ENCODE peak calls at places on chromosomes 2 and 18, in nine cellular contexts. A is astrocyte of the cerebellum; V is Kasumi-1; K is stimulated activated CD8-positive, alpha-beta memory T cell treated with anti-CD3 and anti-CD28 coated beads, Interleukin-15, amount 100 ng/mL, for 24 hours; D is activated T-helper 1 cell treated with anti-CD3 and anti-CD28 coated beads, Interleukin-2, amount 50 U/mL, for 16 hours; X is cardiac fibroblast; U is immature natural killer cell; R is MV-4-11; G is A549. E is an unnamed sample.

GRCh38 chr18:13234528-13234795 is 15.9 kb downstream of the LDLRAD4 start:
- DNase-seq in A (no peak), V (no peak), K (no peak), D (no peak), X (no peak), U (no peak), R (no peak), G (no peak), E (no peak)

GRCh38 chr2:233681534-233682099 is at the start of gene UGT1A7:
- DNase-seq in A (no peak), V (no peak), K (no peak), D (no peak), X (no peak), U (no peak), R (no peak), G (no peak), E (no peak)

GRCh38 chr2:48072556-48072955 is 166.3 kb upstream of the FBXO11 start:
- DNase-seq in A (no peak), V (no peak), K (no peak), D (no peak), X (no peak), U (no peak), R (no peak), G (no peak), E (no peak)

GRCh38 chr2:8805278-8806045 is 32.0 kb downstream of the KIDINS220 start:
- DNase-seq in A (no peak), V (no peak), K (no peak), D (no peak), X (peak; percentile 7), U (no peak), R (no peak), G (no peak), E (no peak)

GRCh38 chr18:69400976-69401474 is 337 bp downstream of the DOK6 start:
- DNase-seq in A (no peak), V (no peak), K (no peak), D (no peak), X (peak; percentile 41), U (no peak), R (no peak), G (no peak), E (no peak)

GRCh38 chr2:19688059-19688458 is 213.7 kb downstream of the TTC32 start:
- DNase-seq in A (no peak), V (no peak), K (no peak), D (no peak), X (no peak), U (no peak), R (no peak), G (no peak), E (no peak)

GRCh38 chr2:218400167-218400929 is 680 bp downstream of the CTDSP1 start:
- DNase-seq in A (no peak), V (no peak), K (no peak), D (no peak), X (peak; percentile 27), U (peak; percentile 46), R (no peak), G (no peak), E (no peak)

GRCh38 chr2:173830169-173830568 is 135.0 kb downstream of the SP3 start:
- DNase-seq in A (no peak), V (no peak), K (no peak), D (no peak), X (peak; percentile 49), U (no peak), R (no peak), G (no peak), E (no peak)

GRCh38 chr2:157620956-157621355 is 7.7 kb downstream of the ACVR1C start:
- DNase-seq in A (no peak), V (no peak), K (no peak), D (no peak), X (no peak), U (no peak), R (no peak), G (no peak), E (no peak)

GRCh38 chr2:159114835-159115234 is 146.4 kb downstream of the TANC1 start:
- DNase-seq in A (no peak), V (no peak), K (no peak), D (no peak), X (no peak), U (no peak), R (no peak), G (no peak), E (no peak)

GRCh38 chr2:167729911-167730310 is 517.5 kb downstream of the STK39 start:
- DNase-seq in A (no peak), V (no peak), K (no peak), D (no peak), X (no peak), U (no peak), R (no peak), G (no peak), E (no peak)

GRCh38 chr2:190090148-190090547 is 27.6 kb upstream of the MSTN start:
- DNase-seq in A (no peak), V (no peak), K (no peak), D (no peak), X (no peak), U (no peak), R (no peak), G (no peak), E (no peak)

GRCh38 chr2:68889500-68889899 is 18.3 kb upstream of the BMP10 start:
- DNase-seq in A (no peak), V (no peak), K (no peak), D (no peak), X (peak; percentile 41), U (no peak), R (no peak), G (no peak), E (no peak)

GRCh38 chr2:100745630-100746029 is 74.3 kb upstream of the NPAS2 start:
- DNase-seq in A (no peak), V (no peak), K (no peak), D (no peak), X (no peak), U (no peak), R (no peak), G (no peak), E (no peak)

GRCh38 chr2:120552800-120553471 is 182.7 kb upstream of the GLI2 start:
- DNase-seq in A (peak; percentile 20), V (peak; percentile 5), K (no peak), D (no peak), X (peak; percentile 93), U (no peak), R (peak; percentile 11), G (peak; percentile 78), E (peak; percentile 74)

GRCh38 chr2:14634885-14635871 is 2.7 kb downstream of the LRATD1 start:
- DNase-seq in A (peak; percentile 39), V (no peak), K (no peak), D (no peak), X (peak; percentile 29), U (no peak), R (peak; percentile 42), G (peak; percentile 24), E (no peak)

GRCh38 chr2:26770986-26771586 is 7.0 kb downstream of the SLC35F6 start:
- DNase-seq in A (peak; percentile 35), V (no peak), K (no peak), D (no peak), X (peak; percentile 93), U (no peak), R (no peak), G (peak; percentile 78), E (no peak)

GRCh38 chr2:105114551-105114950 is 76.7 kb downstream of the MRPS9 start:
- DNase-seq in A (peak; percentile 65), V (peak; percentile 87), K (no peak), D (no peak), X (peak; percentile 80), U (peak; percentile 36), R (peak; percentile 31), G (peak; percentile 70), E (peak; percentile 61)

GRCh38 chr18:5475252-5475651 is 68.5 kb downstream of the EPB41L3 start:
- DNase-seq in A (no peak), V (peak; percentile 79), K (no peak), D (no peak), X (peak; percentile 53), U (no peak), R (peak; percentile 92), G (no peak), E (no peak)

GRCh38 chr2:229610359-229610758 is 104.0 kb downstream of the DNER start:
- DNase-seq in A (peak; percentile 39), V (no peak), K (no peak), D (no peak), X (peak; percentile 61), U (no peak), R (no peak), G (no peak), E (peak; percentile 72)

GRCh38 chr2:164898475-164898874 is 56.9 kb downstream of the SLC38A11 start:
- DNase-seq in A (no peak), V (no peak), K (no peak), D (no peak), X (peak; percentile 67), U (no peak), R (no peak), G (peak; percentile 81), E (no peak)

GRCh38 chr18:76847926-76848325 is 25.6 kb downstream of the ZNF236 start:
- DNase-seq in A (no peak), V (peak; percentile 42), K (no peak), D (no peak), X (no peak), U (no peak), R (no peak), G (peak; percentile 35), E (no peak)

GRCh38 chr2:237351046-237351445 is 62.9 kb downstream of the COL6A3 start:
- DNase-seq in A (no peak), V (no peak), K (no peak), D (no peak), X (no peak), U (no peak), R (no peak), G (no peak), E (no peak)